ENCODE peak calls at places on chromosomes 13 and 19, in nine cellular contexts. C is stimulated activated CD8-positive, alpha-beta memory T cell treated with anti-CD3 and anti-CD28 coated beads, Interleukin-15, amount 100 ng/mL, for 24 hours; G is stimulated activated CD4-positive, alpha-beta T cell treated with anti-CD3 and anti-CD28 coated beads, Interleukin-4, amount 100 ng/mL, for 48 hours; N is activated CD4-positive, alpha-beta T cell treated with anti-CD3 and anti-CD28 coated beads, Interleukin-2, amount 50 U/mL, for 1 hour; I is activated effector memory CD4-positive, alpha-beta T cell treated with Interleukin-2 at 50 U/mL for 16 hours; R is effector memory CD4-positive, alpha-beta T cell; T is fibroblast of the aortic adventitia; M is natural killer cell treated with Interleukin-12 subunit alpha and Interleukin-12 subunit beta and Interleukin-15 and Interleukin-18, amount 100 ng/mL, for 72 hours; L is glutamatergic neuron. V is an unnamed sample.

GRCh38 chr19:42601811-42602443 is 7.2 kb upstream of the CEACAM8 start:
- DNase-seq in I (no peak), N (peak), G (peak), L (no peak), R (no peak), M (no peak), T (peak), C (no peak), V (no peak)

GRCh38 chr13:110590577-110590976 is 24.8 kb upstream of the NAXD start:
- DNase-seq in N (no peak), G (no peak), T (no peak), I (no peak), M (no peak), C (no peak), R (no peak), L (no peak), V (no peak)

GRCh38 chr13:87671031-87671823 is at the start of gene SLITRK5:
- DNase-seq in C (peak), I (no peak), M (peak), N (peak), G (peak), R (peak), L (peak), T (peak), V (peak)

GRCh38 chr13:48530833-48531232 is 2.0 kb downstream of the RCBTB2 start:
- DNase-seq in G (no peak), T (no peak), M (no peak), C (no peak), L (no peak), I (no peak), R (no peak), N (no peak), V (no peak)

GRCh38 chr19:44927746-44928145 is 13.3 kb downstream of the APOC1 start:
- DNase-seq in T (peak), C (no peak), G (no peak), I (no peak), N (no peak), M (no peak), R (no peak), L (no peak), V (peak)

GRCh38 chr13:71866173-71867091 is 572 bp downstream of the DACH1 start:
- DNase-seq in I (no peak), C (no peak), T (no peak), M (no peak), G (peak), R (no peak), N (no peak), L (peak), V (no peak)

GRCh38 chr13:44410328-44410859 is 36.8 kb downstream of the SERP2 start:
- DNase-seq in M (no peak), I (no peak), N (no peak), C (no peak), T (no peak), L (no peak), G (no peak), R (no peak), V (no peak)

GRCh38 chr19:41595258-41595889 is 19.4 kb downstream of the CEACAM21 start:
- DNase-seq in N (peak), M (no peak), G (peak), I (peak), R (peak), C (no peak), L (peak), T (peak), V (peak)

GRCh38 chr19:872266-872951 is 12.9 kb downstream of the CFD start:
- DNase-seq in I (peak), R (peak), M (peak), T (peak), C (peak), L (peak), N (peak), G (peak), V (peak)

GRCh38 chr13:40814803-40815202 is 25.4 kb downstream of the SLC25A15 start:
- DNase-seq in M (no peak), L (no peak), I (no peak), C (no peak), R (no peak), T (peak), N (no peak), G (no peak), V (no peak)

GRCh38 chr13:20495087-20496023 is 30.3 kb downstream of the CRYL1 start:
- DNase-seq in C (no peak), L (peak), T (peak), I (peak), N (peak), G (no peak), M (no peak), R (peak), V (peak)

GRCh38 chr19:48501961-48502719 is 9.5 kb downstream of the LMTK3 start:
- DNase-seq in L (no peak), M (peak), N (peak), R (peak), T (no peak), G (peak), I (peak), C (no peak), V (peak)

GRCh38 chr13:42379241-42379640 is 107.3 kb downstream of the AKAP11 start:
- DNase-seq in M (no peak), C (no peak), L (no peak), I (no peak), R (no peak), G (no peak), N (no peak), T (no peak), V (no peak)

GRCh38 chr13:26784704-26785639 is 24.4 kb upstream of the GPR12 start:
- DNase-seq in N (no peak), G (no peak), L (no peak), T (no peak), R (no peak), M (no peak), I (no peak), C (no peak), V (no peak)

GRCh38 chr13:49554387-49554786 is 31.0 kb downstream of the RCBTB1 start:
- DNase-seq in M (no peak), N (no peak), R (no peak), C (no peak), G (no peak), L (no peak), T (no peak), I (no peak), V (no peak)

GRCh38 chr13:75879656-75880055 is 243.5 kb downstream of the LMO7 start:
- DNase-seq in C (no peak), M (no peak), N (no peak), L (no peak), T (no peak), G (no peak), R (no peak), I (no peak), V (no peak)

GRCh38 chr13:66528903-66529576 is 701.1 kb downstream of the PCDH9 start:
- DNase-seq in T (no peak), N (no peak), L (no peak), C (no peak), R (no peak), I (no peak), M (no peak), G (no peak), V (no peak)

GRCh38 chr19:18093439-18094161 is 4.0 kb upstream of the MAST3 start:
- DNase-seq in N (no peak), G (no peak), M (no peak), C (no peak), R (no peak), L (no peak), T (peak), I (no peak), V (peak)

GRCh38 chr19:11019824-11020223 is 59.0 kb downstream of the SMARCA4 start:
- DNase-seq in L (no peak), T (no peak), N (no peak), R (no peak), G (no peak), I (no peak), C (no peak), M (no peak), V (no peak)

GRCh38 chr19:4326215-4326836 is 12.3 kb downstream of the STAP2 start:
- DNase-seq in G (no peak), T (no peak), I (no peak), N (no peak), M (no peak), L (no peak), R (no peak), C (no peak), V (no peak)

GRCh38 chr19:15197275-15198005 is 3.4 kb downstream of the NOTCH3 start:
- DNase-seq in L (no peak), R (no peak), T (no peak), M (no peak), N (no peak), G (no peak), I (no peak), C (no peak), V (no peak)

GRCh38 chr13:99959538-99960230 is 11.9 kb downstream of the ZIC5 start:
- DNase-seq in I (no peak), N (no peak), R (no peak), C (no peak), M (no peak), G (no peak), L (no peak), T (peak), V (no peak)

GRCh38 chr13:42000836-42001235 is 39.9 kb upstream of the VWA8 start:
- DNase-seq in T (peak), L (no peak), M (no peak), R (no peak), G (no peak), N (no peak), I (no peak), C (no peak), V (no peak)

V was measured in NCI-H226.